ENCODE peak calls at places on chromosomes 4 and X, in eight cellular contexts. D is endothelial cell, M is MCF 10A, U is fibroblast of mammary gland, N is cardiac fibroblast, L is neural progenitor cell, W is astrocyte of the spinal cord, C is AG10803. R is an unnamed sample.

GRCh38 chrX:13899607-13900006 is 82.7 kb upstream of the GPM6B start:
- DNase-seq in D (no peak), M (peak; percentile 99), U (peak; percentile 99), N (peak; percentile 98), L (no peak), W (peak; percentile 67), C (peak; percentile 88), R (peak; percentile 34)

GRCh38 chr4:70564033-70564432 is 28.0 kb upstream of the AMBN start:
- DNase-seq in D (no peak), M (no peak), U (no peak), N (no peak), L (no peak), W (no peak), C (no peak), R (no peak)

GRCh38 chr4:26753187-26753586 is 107.5 kb upstream of the STIM2 start:
- DNase-seq in D (no peak), M (no peak), U (no peak), N (no peak), L (no peak), W (no peak), C (no peak), R (no peak)

GRCh38 chr4:1418494-1419285 is 12.4 kb upstream of the NKX1-1 start:
- DNase-seq in D (no peak), M (no peak), U (no peak), N (no peak), L (no peak), W (no peak), C (no peak), R (no peak)

GRCh38 chr4:168483786-168484185 is 3.5 kb upstream of the DDX60L start:
- DNase-seq in D (no peak), M (no peak), U (peak; percentile 56), N (peak; percentile 85), L (no peak), W (peak; percentile 38), C (peak; percentile 87), R (no peak)

GRCh38 chr4:1310031-1310795 is 20.5 kb downstream of the MAEA start:
- DNase-seq in D (no peak), M (no peak), U (peak; percentile 57), N (peak; percentile 24), L (no peak), W (no peak), C (no peak), R (no peak)

GRCh38 chr4:183830438-183830985 is 74.6 kb upstream of the STOX2 start:
- DNase-seq in D (no peak), M (no peak), U (no peak), N (no peak), L (no peak), W (no peak), C (no peak), R (peak; percentile 22)

GRCh38 chr4:122845760-122846159 is 19.1 kb downstream of the FGF2 start:
- DNase-seq in D (no peak), M (no peak), U (no peak), N (no peak), L (no peak), W (no peak), C (no peak), R (no peak)

GRCh38 chr4:146453192-146453591 is 68.5 kb downstream of the SLC10A7 start:
- DNase-seq in D (no peak), M (no peak), U (no peak), N (no peak), L (no peak), W (no peak), C (no peak), R (no peak)

GRCh38 chrX:113741744-113742143 is 842.1 kb upstream of the HTR2C start:
- DNase-seq in D (peak; percentile 14), M (peak; percentile 63), U (peak; percentile 50), N (peak; percentile 41), L (peak; percentile 55), W (peak; percentile 19), C (peak; percentile 48), R (peak; percentile 7)

GRCh38 chr4:22458112-22458511 is 57.8 kb downstream of the ADGRA3 start:
- DNase-seq in D (no peak), M (no peak), U (peak; percentile 8), N (no peak), L (no peak), W (no peak), C (no peak), R (no peak)

GRCh38 chr4:166491635-166492034 is 618.6 kb downstream of the TLL1 start:
- DNase-seq in D (no peak), M (no peak), U (no peak), N (no peak), L (no peak), W (no peak), C (no peak), R (no peak)

GRCh38 chr4:177108708-177109107 is 201.0 kb upstream of the NEIL3 start:
- DNase-seq in D (no peak), M (peak; percentile 11), U (peak; percentile 60), N (peak; percentile 74), L (peak; percentile 7), W (no peak), C (peak; percentile 61), R (no peak)
- TF ChIP-seq CTCF in D (no peak), M (no peak), U (peak; percentile 63), N (peak; percentile 62), L (peak; percentile 26), W (peak; percentile 27), C (peak; percentile 70), R (no peak)

DNA sequence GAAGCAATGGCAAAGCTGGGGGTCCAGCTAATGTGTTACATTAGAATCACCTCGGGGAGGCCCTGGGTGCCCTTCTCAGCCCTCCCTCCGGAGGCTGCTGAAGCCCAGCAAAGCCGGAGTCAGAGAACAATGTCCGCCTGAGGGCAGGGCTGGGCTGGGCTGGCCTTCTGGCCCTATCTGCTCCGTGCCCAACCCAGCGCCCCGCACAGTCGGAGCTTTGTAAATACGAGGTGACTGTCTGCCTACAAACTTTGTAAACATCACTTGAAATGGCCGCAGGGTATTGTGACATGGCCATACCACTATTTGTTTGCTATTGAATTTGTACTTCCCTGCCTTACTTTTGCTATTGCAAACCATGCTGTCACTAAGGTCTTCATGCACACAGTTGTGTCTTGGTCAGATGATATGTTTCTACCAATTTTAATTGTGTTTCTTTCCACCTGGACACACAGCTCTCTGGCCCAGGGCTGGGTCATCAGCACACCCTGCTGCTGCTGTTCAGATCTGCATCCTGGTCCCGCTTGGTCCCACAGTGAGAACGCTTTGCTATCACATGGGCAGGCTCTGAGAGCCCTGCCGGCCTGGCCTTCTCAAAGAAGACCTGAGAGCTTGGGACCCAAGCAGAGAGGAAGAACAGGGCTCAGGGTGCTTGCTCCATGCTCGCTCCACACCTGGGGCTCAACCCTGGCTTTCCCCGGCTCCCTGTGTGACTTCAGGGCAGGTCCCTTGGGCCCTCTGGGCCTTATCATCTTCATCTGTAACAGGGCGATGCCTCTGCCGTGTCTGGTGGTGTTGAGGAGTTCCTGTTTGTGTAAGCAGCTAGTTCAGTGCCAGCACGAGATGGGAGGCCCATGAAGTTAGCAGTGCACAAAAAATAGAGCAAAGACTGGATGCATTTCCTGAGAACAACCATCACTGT is 2.2 kb downstream of the S100P start:
- DNase-seq in D (no peak), M (peak; percentile 77), U (no peak), N (no peak), L (no peak), W (no peak), C (no peak), R (peak; percentile 76)
- TF ChIP-seq CTCF in D (no peak), M (peak; percentile 20), U (no peak), N (no peak), L (no peak), W (no peak), C (no peak), R (no peak)

DNA sequence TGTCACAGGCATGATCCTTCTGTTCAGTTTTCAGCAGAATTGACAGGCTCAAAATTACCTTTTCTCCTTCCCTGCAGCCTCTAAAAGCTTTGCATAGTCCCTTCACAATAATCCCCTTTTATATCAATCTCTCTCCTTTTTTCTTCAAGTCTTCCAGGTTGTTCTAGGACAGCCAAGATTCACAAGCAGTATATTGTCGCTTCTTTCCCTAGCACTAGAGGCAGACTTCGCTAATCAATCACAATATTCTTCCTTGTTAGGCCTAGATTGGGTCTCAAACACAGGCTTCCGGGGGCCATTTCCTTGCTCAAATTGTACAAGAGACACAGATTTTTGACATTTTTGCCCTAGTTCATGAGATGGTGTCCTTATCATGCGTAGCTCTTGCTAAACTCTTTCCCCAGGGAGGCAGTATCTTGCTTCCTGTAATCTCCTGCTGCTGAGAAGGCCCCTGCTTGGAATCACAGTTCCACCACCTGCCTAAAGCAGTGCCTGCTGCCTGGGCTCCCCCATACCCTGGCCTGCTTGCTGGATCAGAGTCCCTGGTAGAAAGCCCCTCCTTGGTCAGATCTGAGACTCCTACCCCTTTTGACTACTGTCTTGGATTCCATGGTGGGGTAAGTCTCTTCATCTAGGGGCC is 57.3 kb downstream of the DMP1 start:
- DNase-seq in D (no peak), M (no peak), U (no peak), N (peak; percentile 3), L (no peak), W (no peak), C (no peak), R (no peak)
- TF ChIP-seq CTCF in D (no peak), M (no peak), U (no peak), N (no peak), L (no peak), W (no peak), C (no peak), R (no peak)

DNA sequence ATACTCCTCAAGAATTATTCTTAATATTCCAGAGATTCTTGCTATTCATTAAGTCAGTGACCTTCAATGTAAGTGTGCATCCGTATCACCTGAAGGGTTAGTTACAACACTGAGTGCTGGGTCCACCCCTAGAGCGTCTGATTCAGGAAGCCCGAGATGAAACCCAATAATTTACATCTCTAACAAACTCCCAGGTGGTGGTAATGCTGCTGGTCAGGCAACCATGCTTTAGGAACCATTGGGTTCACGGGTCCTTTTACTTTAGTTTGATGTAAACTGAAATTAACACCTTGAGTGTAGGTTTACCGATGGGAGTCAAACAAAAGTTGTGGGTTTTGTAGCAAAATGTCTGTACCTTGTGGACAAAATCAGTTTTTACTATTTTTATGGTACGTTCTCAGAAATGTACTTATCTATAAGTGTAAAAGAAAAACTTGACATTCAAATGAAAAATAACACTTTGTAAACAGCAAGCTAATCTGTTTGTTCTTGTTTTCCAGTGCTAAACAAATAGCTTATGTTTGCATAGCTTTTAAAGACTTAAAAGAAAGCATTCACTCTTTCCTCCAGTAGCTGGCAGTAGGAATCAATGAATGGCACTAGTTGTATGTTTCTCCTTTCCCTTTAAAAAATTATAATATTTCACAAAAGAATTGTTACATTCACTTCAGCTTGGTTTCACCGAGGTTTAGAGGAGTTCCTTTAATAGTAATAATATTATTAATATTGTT is 32.7 kb downstream of the ACE2 start:
- DNase-seq in D (no peak), M (peak; percentile 30), U (no peak), N (peak; percentile 29), L (no peak), W (no peak), C (no peak), R (no peak)
- TF ChIP-seq CTCF in D (no peak), M (peak; percentile 30), U (peak; percentile 27), N (peak; percentile 43), L (peak; percentile 44), W (peak; percentile 24), C (no peak), R (no peak)

GRCh38 chrX:69285881-69286545 is 120.8 kb upstream of the PJA1 start:
- DNase-seq in D (peak; percentile 57), M (peak; percentile 45), U (peak; percentile 25), N (peak; percentile 19), L (peak; percentile 82), W (peak; percentile 5), C (no peak), R (peak; percentile 76)
- TF ChIP-seq CTCF in D (peak; percentile 70), M (peak; percentile 90), U (peak; percentile 68), N (peak; percentile 81), L (peak; percentile 77), W (peak; percentile 88), C (peak; percentile 69), R (peak; percentile 87)